ENCODE peak calls at places on chromosomes 6 and 20, in four cellular contexts. O is left ventricle myocardium inferior, A is mesenchymal stem cell, J is ovary. Y is an unnamed sample.
A peak's percentile ranks its signal among the peaks of the same experiment; 100 is the strongest.

GRCh38 chr6:152552616-152553209 is 84.4 kb downstream of the SYNE1 start:
- DNase-seq in O (peak; percentile 57), A (peak; percentile 68), J (peak; percentile 63), Y (peak; percentile 67)

GRCh38 chr6:27847706-27848105 is 64.5 kb downstream of the OR2B2 start:
- DNase-seq in O (no peak), A (no peak), J (no peak), Y (no peak)

GRCh38 chr6:116439572-116439971 is 21.6 kb upstream of the CALHM6 start:
- DNase-seq in O (no peak), A (no peak), J (no peak), Y (no peak)

GRCh38 chr6:165616116-165616515 is 46.9 kb downstream of the PDE10A start:
- DNase-seq in O (no peak), A (peak; percentile 58), J (no peak), Y (no peak)

GRCh38 chr6:8085053-8085511 is 17.3 kb downstream of the EEF1E1 start:
- DNase-seq in O (no peak), A (peak; percentile 95), J (peak; percentile 46), Y (no peak)

GRCh38 chr20:10521068-10521834 is 86.1 kb downstream of the SLX4IP start:
- DNase-seq in O (no peak), A (peak; percentile 92), J (no peak), Y (no peak)

GRCh38 chr6:51494342-51494741 is 593.1 kb downstream of the PKHD1 start:
- DNase-seq in O (no peak), A (no peak), J (no peak), Y (no peak)

GRCh38 chr6:17417817-17418216 is 24.4 kb downstream of the CAP2 start:
- DNase-seq in O (no peak), A (peak; percentile 83), J (no peak), Y (no peak)

GRCh38 chr6:109925060-109925459 is 53.1 kb upstream of the GPR6 start:
- DNase-seq in O (no peak), A (peak; percentile 7), J (peak; percentile 13), Y (no peak)

GRCh38 chr6:154917941-154918340 is 77.2 kb upstream of the TIAM2 start:
- DNase-seq in O (no peak), A (no peak), J (no peak), Y (no peak)

GRCh38 chr6:96162711-96163120 is 146.9 kb downstream of the FUT9 start:
- DNase-seq in O (no peak), A (no peak), J (no peak), Y (no peak)

GRCh38 chr6:100257661-100258395 is 206.9 kb downstream of the SIM1 start:
- DNase-seq in O (no peak), A (peak; percentile 84), J (no peak), Y (no peak)

GRCh38 chr20:47211036-47211435 is 145.5 kb downstream of the ZMYND8 start:
- DNase-seq in O (no peak), A (no peak), J (no peak), Y (no peak)
- H3K36me3 ChIP-seq in O (peaks cover 73% of the 10 kb centered on the region), A (peaks cover 62% of the 10 kb centered on the region), J (no peaks in the 10 kb centered on the region), Y (peaks cover 78% of the 10 kb centered on the region)

GRCh38 chr20:63682384-63683139 is 13.9 kb upstream of the TNFRSF6B start:
- DNase-seq in O (peak; percentile 69), A (peak; percentile 98), J (peak; percentile 44), Y (no peak)

GRCh38 chr20:63679799-63680305 is 16.6 kb upstream of the TNFRSF6B start:
- DNase-seq in O (no peak), A (no peak), J (no peak), Y (no peak)

GRCh38 chr20:63680857-63681608 is 15.4 kb upstream of the TNFRSF6B start:
- DNase-seq in O (no peak), A (no peak), J (no peak), Y (no peak)

GRCh38 chr20:63680427-63680826 is 16.0 kb upstream of the TNFRSF6B start:
- DNase-seq in O (no peak), A (no peak), J (no peak), Y (no peak)

GRCh38 chr20:63681609-63682142 is 14.8 kb upstream of the TNFRSF6B start:
- DNase-seq in O (no peak), A (no peak), J (no peak), Y (no peak)
- H3K36me3 ChIP-seq in O (peaks cover 22% of the 10 kb centered on the region), A (peaks cover 52% of the 10 kb centered on the region), J (no peaks in the 10 kb centered on the region), Y (peaks cover 30% of the 10 kb centered on the region)

DNA sequence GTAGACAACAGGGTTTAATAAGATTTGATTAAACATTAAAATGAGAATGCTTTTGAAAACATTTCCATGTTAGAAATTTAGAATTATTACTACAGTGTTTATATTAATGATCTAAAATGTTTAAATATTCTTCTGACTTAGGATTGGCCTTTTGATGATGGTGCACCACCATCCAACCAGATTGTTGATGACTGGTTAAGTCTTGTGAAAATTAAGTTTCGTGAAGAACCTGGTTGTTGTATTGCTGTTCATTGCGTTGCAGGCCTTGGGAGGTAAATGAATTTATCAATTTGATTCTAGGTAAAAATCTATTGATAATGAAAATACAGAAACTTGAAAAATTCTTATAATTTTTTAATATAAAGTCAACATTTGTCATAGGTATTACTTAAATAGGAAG is 6.5 kb downstream of the LOC128125822 start:
- DNase-seq in O (no peak), A (no peak), J (no peak), Y (no peak)
- H3K36me3 ChIP-seq in O (peaks cover 58% of the 10 kb centered on the region), A (peaks cover 2% of the 10 kb centered on the region), J (no peaks in the 10 kb centered on the region), Y (peaks cover 64% of the 10 kb centered on the region)

GRCh38 chr20:58677205-58677604 is 15.4 kb upstream of the NPEPL1 start:
- DNase-seq in O (no peak), A (no peak), J (no peak), Y (no peak)
- H3K36me3 ChIP-seq in O (peaks cover 84% of the 10 kb centered on the region), A (peaks cover 31% of the 10 kb centered on the region), J (no peaks in the 10 kb centered on the region), Y (peaks cover 84% of the 10 kb centered on the region)

DNA sequence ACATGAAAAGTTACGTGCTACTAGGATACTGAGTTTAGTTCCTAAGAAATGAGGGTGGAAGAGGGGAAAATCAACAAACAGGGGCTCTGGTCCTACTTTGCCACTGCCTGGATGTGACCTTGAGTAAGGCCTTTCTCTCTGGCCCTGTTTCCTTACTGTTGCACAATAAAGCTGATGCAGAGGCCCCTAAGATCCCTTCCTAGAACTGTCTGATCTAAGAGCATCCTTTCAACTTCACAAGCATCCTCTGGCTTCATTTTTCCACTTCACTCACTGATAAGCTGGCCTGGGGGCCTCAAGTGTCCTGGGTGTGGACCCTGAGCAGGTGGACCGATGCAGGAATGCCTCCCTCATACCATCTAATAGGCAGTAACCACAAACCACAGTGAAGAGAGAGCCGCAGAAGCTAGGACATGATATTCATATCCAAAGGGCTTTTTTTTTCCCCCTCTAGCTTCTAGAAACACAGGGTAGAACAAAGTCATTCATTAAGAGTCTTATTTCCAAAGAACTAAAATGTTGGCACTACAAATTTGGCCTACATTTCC is 21.5 kb downstream of the FKBP1A start:
- DNase-seq in O (no peak), A (no peak), J (no peak), Y (no peak)
- H3K36me3 ChIP-seq in O (peaks cover 34% of the 10 kb centered on the region), A (peaks cover 17% of the 10 kb centered on the region), J (no peaks in the 10 kb centered on the region), Y (peaks cover 83% of the 10 kb centered on the region)

GRCh38 chr20:57408131-57408530 is 16.9 kb downstream of the RBM38 start:
- DNase-seq in O (no peak), A (no peak), J (peak; percentile 35), Y (no peak)
- H3K36me3 ChIP-seq in O (peaks cover 55% of the 10 kb centered on the region), A (peaks cover 69% of the 10 kb centered on the region), J (no peaks in the 10 kb centered on the region), Y (peaks cover 56% of the 10 kb centered on the region)

DNA sequence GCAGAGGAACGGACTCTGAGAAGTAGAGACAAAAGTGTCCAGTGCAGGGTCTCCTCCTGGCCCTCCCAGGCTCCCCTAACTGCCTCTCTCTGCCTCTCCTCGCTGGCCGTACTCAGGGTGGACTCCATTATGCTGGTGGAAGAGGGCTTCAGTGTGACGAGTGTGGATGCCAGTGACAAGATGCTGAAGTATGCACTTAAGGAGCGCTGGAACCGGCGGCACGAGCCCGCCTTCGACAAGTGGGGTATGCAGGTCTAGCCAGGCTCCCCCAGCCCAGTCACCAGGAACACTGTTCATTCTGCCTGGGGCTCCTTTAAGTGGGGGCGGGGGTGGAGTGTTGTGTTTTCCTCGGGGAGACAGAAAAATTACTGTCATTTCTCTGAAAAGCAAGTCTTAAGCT is 1.5 kb downstream of the GNMT start:
- DNase-seq in O (no peak), A (no peak), J (no peak), Y (no peak)
- H3K36me3 ChIP-seq in O (peaks cover 46% of the 10 kb centered on the region), A (peaks cover 46% of the 10 kb centered on the region), J (peaks cover 3% of the 10 kb centered on the region), Y (peaks cover 41% of the 10 kb centered on the region)

DNA sequence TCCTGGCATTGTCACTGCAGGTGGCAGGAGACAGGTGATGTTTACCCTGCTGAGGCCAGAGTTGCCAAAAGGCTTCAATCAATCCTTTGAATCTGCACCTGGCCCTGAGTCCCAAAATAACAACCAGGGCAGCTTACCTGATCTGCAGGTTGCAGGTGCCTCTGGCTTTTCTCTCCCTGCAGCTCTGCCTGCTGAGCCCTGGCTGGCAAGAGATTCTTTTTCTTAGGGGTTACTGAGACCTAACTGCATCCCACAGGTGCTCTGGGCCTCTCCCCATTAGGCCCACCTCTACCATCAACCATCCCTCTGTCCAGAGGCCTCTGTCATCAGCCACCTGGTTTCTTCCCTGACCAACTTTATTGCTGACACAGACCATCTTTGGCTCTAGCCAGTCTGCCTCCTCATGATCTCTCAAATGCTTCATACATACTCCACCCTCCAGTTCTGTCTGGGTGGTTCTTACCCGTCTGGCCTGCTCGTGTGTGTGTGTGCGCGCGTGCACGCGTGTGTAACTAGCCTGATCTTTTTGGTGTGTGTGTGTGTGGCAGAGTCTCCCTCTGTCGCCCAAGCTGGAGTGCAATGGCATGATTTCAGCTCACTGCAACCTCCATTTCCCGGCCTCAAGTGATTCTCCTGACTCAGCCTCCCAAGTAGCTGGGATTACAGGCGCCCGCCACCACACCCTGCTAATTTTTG is 13.7 kb downstream of the BCL2L1 start:
- DNase-seq in O (no peak), A (no peak), J (no peak), Y (no peak)
- H3K36me3 ChIP-seq in O (peaks cover 40% of the 10 kb centered on the region), A (peaks cover 44% of the 10 kb centered on the region), J (no peaks in the 10 kb centered on the region), Y (peaks cover 59% of the 10 kb centered on the region)

GRCh38 chr6:11096109-11096508 is 2.5 kb downstream of the SMIM13 start:
- DNase-seq in O (no peak), A (peak; percentile 78), J (no peak), Y (no peak)
- H3K36me3 ChIP-seq in O (no peaks in the 10 kb centered on the region), A (no peaks in the 10 kb centered on the region), J (no peaks in the 10 kb centered on the region), Y (no peaks in the 10 kb centered on the region)